ENCODE peak calls at places on chromosomes 5 and 9, in ten cellular contexts. One of them, this sample, is unnamed. For H3K9me3, the result is how much of the 10 kb centered on the place peaks cover.

GRCh38 chr5:149452007-149452664 is 73.0 kb upstream of the IL17B start:
- DNase-seq in mammary epithelial cell: no peak
- DNase-seq in ovary: peak
- DNase-seq in BE2C: no peak
- DNase-seq in spleen: no peak
- DNase-seq in A673: no peak
- DNase-seq in hepatocyte: peak
- DNase-seq in stomach: peak
- DNase-seq in tibial artery: peak
- DNase-seq in Peyer's patch: peak
- DNase-seq in this sample: no peak

GRCh38 chr9:33765411-33765810 is 29.9 kb upstream of the PRSS3 start:
- DNase-seq in mammary epithelial cell: peak
- DNase-seq in ovary: no peak
- DNase-seq in BE2C: no peak
- DNase-seq in spleen: no peak
- DNase-seq in A673: no peak
- DNase-seq in hepatocyte: no peak
- DNase-seq in stomach: no peak
- DNase-seq in tibial artery: no peak
- DNase-seq in Peyer's patch: no peak
- DNase-seq in this sample: no peak

GRCh38 chr9:121253821-121254471 is 14.0 kb upstream of the GSN start:
- DNase-seq in mammary epithelial cell: no peak
- DNase-seq in ovary: no peak
- DNase-seq in BE2C: no peak
- DNase-seq in spleen: no peak
- DNase-seq in A673: no peak
- DNase-seq in hepatocyte: no peak
- DNase-seq in stomach: no peak
- DNase-seq in tibial artery: no peak
- DNase-seq in Peyer's patch: no peak
- DNase-seq in this sample: no peak

GRCh38 chr9:122991370-122991830 is 42.1 kb upstream of the GPR21 start:
- DNase-seq in mammary epithelial cell: peak
- DNase-seq in ovary: peak
- DNase-seq in BE2C: peak
- DNase-seq in spleen: no peak
- DNase-seq in A673: peak
- DNase-seq in hepatocyte: peak
- DNase-seq in stomach: no peak
- DNase-seq in tibial artery: no peak
- DNase-seq in Peyer's patch: no peak
- DNase-seq in this sample: no peak

GRCh38 chr9:19634881-19635280 is 154.0 kb downstream of the SLC24A2 start:
- DNase-seq in mammary epithelial cell: no peak
- DNase-seq in ovary: no peak
- DNase-seq in BE2C: no peak
- DNase-seq in spleen: no peak
- DNase-seq in A673: no peak
- DNase-seq in hepatocyte: no peak
- DNase-seq in stomach: no peak
- DNase-seq in tibial artery: no peak
- DNase-seq in Peyer's patch: no peak
- DNase-seq in this sample: no peak

GRCh38 chr5:76408104-76408644 is 5.1 kb downstream of the IQGAP2 start:
- DNase-seq in mammary epithelial cell: no peak
- DNase-seq in ovary: no peak
- DNase-seq in BE2C: no peak
- DNase-seq in spleen: no peak
- DNase-seq in A673: no peak
- DNase-seq in hepatocyte: no peak
- DNase-seq in stomach: no peak
- DNase-seq in tibial artery: no peak
- DNase-seq in Peyer's patch: no peak
- DNase-seq in this sample: no peak

GRCh38 chr5:34524123-34524522 is 132.0 kb upstream of the RAI14 start:
- DNase-seq in mammary epithelial cell: peak
- DNase-seq in ovary: no peak
- DNase-seq in BE2C: no peak
- DNase-seq in spleen: no peak
- DNase-seq in A673: no peak
- DNase-seq in hepatocyte: no peak
- DNase-seq in stomach: no peak
- DNase-seq in tibial artery: no peak
- DNase-seq in Peyer's patch: no peak
- DNase-seq in this sample: no peak

GRCh38 chr9:89418112-89418872 is 79.6 kb downstream of the SEMA4D start:
- DNase-seq in mammary epithelial cell: no peak
- DNase-seq in ovary: no peak
- DNase-seq in BE2C: no peak
- DNase-seq in spleen: peak
- DNase-seq in A673: no peak
- DNase-seq in hepatocyte: no peak
- DNase-seq in stomach: no peak
- DNase-seq in tibial artery: no peak
- DNase-seq in Peyer's patch: peak
- DNase-seq in this sample: no peak

GRCh38 chr9:136484153-136485048 is 1.6 kb upstream of the SEC16A start:
- DNase-seq in mammary epithelial cell: peak
- DNase-seq in ovary: no peak
- DNase-seq in BE2C: no peak
- DNase-seq in spleen: peak
- DNase-seq in A673: no peak
- DNase-seq in hepatocyte: peak
- DNase-seq in stomach: peak
- DNase-seq in tibial artery: peak
- DNase-seq in Peyer's patch: peak
- DNase-seq in this sample: peak

GRCh38 chr9:109574061-109574882 is 76.2 kb upstream of the PTPN3 start:
- DNase-seq in mammary epithelial cell: peak
- DNase-seq in ovary: no peak
- DNase-seq in BE2C: peak
- DNase-seq in spleen: no peak
- DNase-seq in A673: peak
- DNase-seq in hepatocyte: peak
- DNase-seq in stomach: no peak
- DNase-seq in tibial artery: no peak
- DNase-seq in Peyer's patch: no peak
- DNase-seq in this sample: no peak

GRCh38 chr5:5145651-5146529 is 5.8 kb downstream of the ADAMTS16 start:
- DNase-seq in mammary epithelial cell: no peak
- DNase-seq in ovary: no peak
- DNase-seq in BE2C: no peak
- DNase-seq in spleen: no peak
- DNase-seq in A673: no peak
- DNase-seq in hepatocyte: no peak
- DNase-seq in stomach: no peak
- DNase-seq in tibial artery: no peak
- DNase-seq in Peyer's patch: no peak
- DNase-seq in this sample: no peak

GRCh38 chr5:75567710-75568109 is 43.5 kb upstream of the ANKDD1B start:
- DNase-seq in mammary epithelial cell: peak
- DNase-seq in ovary: no peak
- DNase-seq in BE2C: no peak
- DNase-seq in spleen: no peak
- DNase-seq in A673: peak
- DNase-seq in hepatocyte: peak
- DNase-seq in stomach: no peak
- DNase-seq in tibial artery: no peak
- DNase-seq in Peyer's patch: no peak
- DNase-seq in this sample: no peak

GRCh38 chr5:138065102-138065501 is 18.7 kb upstream of the WNT8A start:
- DNase-seq in mammary epithelial cell: no peak
- DNase-seq in ovary: no peak
- DNase-seq in BE2C: peak
- DNase-seq in spleen: no peak
- DNase-seq in A673: no peak
- DNase-seq in hepatocyte: no peak
- DNase-seq in stomach: no peak
- DNase-seq in tibial artery: no peak
- DNase-seq in Peyer's patch: no peak
- DNase-seq in this sample: no peak

GRCh38 chr5:55096860-55097259 is 5.6 kb upstream of the GZMA start:
- DNase-seq in mammary epithelial cell: no peak
- DNase-seq in ovary: no peak
- DNase-seq in BE2C: no peak
- DNase-seq in spleen: no peak
- DNase-seq in A673: no peak
- DNase-seq in hepatocyte: no peak
- DNase-seq in stomach: no peak
- DNase-seq in tibial artery: no peak
- DNase-seq in Peyer's patch: peak
- DNase-seq in this sample: peak

GRCh38 chr5:989961-990530 is 18.6 kb upstream of the NKD2 start:
- DNase-seq in mammary epithelial cell: no peak
- DNase-seq in ovary: peak
- DNase-seq in BE2C: no peak
- DNase-seq in spleen: no peak
- DNase-seq in A673: no peak
- DNase-seq in hepatocyte: peak
- DNase-seq in stomach: peak
- DNase-seq in tibial artery: peak
- DNase-seq in Peyer's patch: peak
- DNase-seq in this sample: no peak

GRCh38 chr5:156475831-156476551 is 149.0 kb downstream of the SGCD start:
- DNase-seq in mammary epithelial cell: peak
- DNase-seq in ovary: peak
- DNase-seq in BE2C: no peak
- DNase-seq in spleen: no peak
- DNase-seq in A673: no peak
- DNase-seq in hepatocyte: peak
- DNase-seq in stomach: no peak
- DNase-seq in tibial artery: peak
- DNase-seq in Peyer's patch: no peak
- DNase-seq in this sample: no peak

GRCh38 chr5:83472508-83473343 is 1.2 kb downstream of the VCAN start:
- DNase-seq in mammary epithelial cell: peak
- DNase-seq in ovary: peak
- DNase-seq in BE2C: peak
- DNase-seq in spleen: peak
- DNase-seq in A673: no peak
- DNase-seq in hepatocyte: peak
- DNase-seq in stomach: no peak
- DNase-seq in tibial artery: peak
- DNase-seq in Peyer's patch: peak
- DNase-seq in this sample: no peak

DNA sequence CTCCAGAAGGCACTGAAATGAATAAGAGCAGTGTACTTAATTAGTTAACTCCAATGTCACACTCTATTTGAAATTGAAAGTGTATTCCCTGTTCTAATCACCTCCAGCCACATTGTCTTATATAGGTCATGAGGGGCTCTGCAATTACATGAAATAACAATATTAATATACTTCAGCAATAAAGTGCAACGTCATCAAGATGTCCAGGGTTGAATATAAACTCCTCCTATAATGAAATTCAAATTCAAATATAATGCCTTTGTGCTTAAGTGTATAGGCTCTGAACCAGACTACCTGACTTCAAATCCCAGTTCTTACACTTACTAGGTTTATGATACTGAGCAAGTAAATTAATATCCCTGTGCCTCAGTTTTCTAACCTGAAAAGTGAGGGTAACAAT is 195.6 kb upstream of the SMC2 start:
- DNase-seq in mammary epithelial cell: no peak
- DNase-seq in ovary: no peak
- DNase-seq in BE2C: no peak
- DNase-seq in spleen: no peak
- DNase-seq in A673: no peak
- DNase-seq in hepatocyte: no peak
- DNase-seq in stomach: no peak
- DNase-seq in tibial artery: no peak
- DNase-seq in Peyer's patch: no peak
- DNase-seq in this sample: no peak
- H3K9me3 ChIP-seq in mammary epithelial cell: under half
- H3K9me3 ChIP-seq in ovary: under half
- H3K9me3 ChIP-seq in BE2C: under half
- H3K9me3 ChIP-seq in spleen: under half
- H3K9me3 ChIP-seq in A673: under half
- H3K9me3 ChIP-seq in hepatocyte: under half
- H3K9me3 ChIP-seq in stomach: under half
- H3K9me3 ChIP-seq in tibial artery: under half
- H3K9me3 ChIP-seq in Peyer's patch: under half
- H3K9me3 ChIP-seq in this sample: under half

GRCh38 chr9:115650768-115651167 is 502.8 kb upstream of the PAPPA start:
- DNase-seq in mammary epithelial cell: peak
- DNase-seq in ovary: no peak
- DNase-seq in BE2C: no peak
- DNase-seq in spleen: no peak
- DNase-seq in A673: no peak
- DNase-seq in hepatocyte: no peak
- DNase-seq in stomach: no peak
- DNase-seq in tibial artery: no peak
- DNase-seq in Peyer's patch: no peak
- DNase-seq in this sample: no peak
- H3K9me3 ChIP-seq in mammary epithelial cell: under half
- H3K9me3 ChIP-seq in ovary: under half
- H3K9me3 ChIP-seq in BE2C: under half
- H3K9me3 ChIP-seq in spleen: under half
- H3K9me3 ChIP-seq in A673: under half
- H3K9me3 ChIP-seq in hepatocyte: under half
- H3K9me3 ChIP-seq in stomach: under half
- H3K9me3 ChIP-seq in tibial artery: under half
- H3K9me3 ChIP-seq in Peyer's patch: under half
- H3K9me3 ChIP-seq in this sample: under half

GRCh38 chr9:24793711-24794110 is 248.0 kb upstream of the IZUMO3 start:
- DNase-seq in mammary epithelial cell: no peak
- DNase-seq in ovary: no peak
- DNase-seq in BE2C: no peak
- DNase-seq in spleen: no peak
- DNase-seq in A673: no peak
- DNase-seq in hepatocyte: no peak
- DNase-seq in stomach: no peak
- DNase-seq in tibial artery: no peak
- DNase-seq in Peyer's patch: no peak
- DNase-seq in this sample: no peak
- H3K9me3 ChIP-seq in mammary epithelial cell: under half
- H3K9me3 ChIP-seq in ovary: under half
- H3K9me3 ChIP-seq in BE2C: under half
- H3K9me3 ChIP-seq in spleen: under half
- H3K9me3 ChIP-seq in A673: under half
- H3K9me3 ChIP-seq in hepatocyte: under half
- H3K9me3 ChIP-seq in stomach: under half
- H3K9me3 ChIP-seq in tibial artery: under half
- H3K9me3 ChIP-seq in Peyer's patch: under half
- H3K9me3 ChIP-seq in this sample: under half

DNA sequence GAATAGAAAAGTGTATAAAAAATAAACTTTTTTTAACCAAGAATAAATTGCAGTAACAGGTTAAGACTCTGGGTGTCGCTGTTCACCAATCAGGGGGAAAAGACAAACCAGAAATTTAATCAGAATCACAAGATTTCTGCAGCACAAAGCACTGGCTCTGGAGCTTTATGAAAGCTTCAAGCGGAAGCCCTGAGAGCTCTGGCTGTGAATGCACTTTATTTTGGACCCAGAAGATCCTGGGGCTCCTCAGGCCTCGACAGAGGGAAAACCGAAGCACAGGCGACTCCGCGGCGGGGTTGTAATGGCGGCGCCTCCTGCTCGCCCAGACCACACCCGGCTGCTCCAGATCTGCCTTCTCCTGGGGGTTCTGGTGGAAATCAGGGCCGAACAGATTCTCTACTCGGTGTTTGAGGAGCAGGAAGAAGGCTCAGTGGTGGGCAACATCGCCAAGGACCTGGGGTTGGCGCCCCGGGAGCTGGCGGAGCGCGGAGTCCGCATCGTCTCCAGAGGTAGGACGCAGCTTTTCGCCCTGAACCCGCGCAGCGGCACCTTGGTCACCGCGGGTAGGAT is at the start of gene PCDHGA4:
- DNase-seq in mammary epithelial cell: no peak
- DNase-seq in ovary: no peak
- DNase-seq in BE2C: no peak
- DNase-seq in spleen: no peak
- DNase-seq in A673: no peak
- DNase-seq in hepatocyte: no peak
- DNase-seq in stomach: no peak
- DNase-seq in tibial artery: no peak
- DNase-seq in Peyer's patch: no peak
- DNase-seq in this sample: no peak
- H3K9me3 ChIP-seq in mammary epithelial cell: under half
- H3K9me3 ChIP-seq in ovary: half or more
- H3K9me3 ChIP-seq in BE2C: under half
- H3K9me3 ChIP-seq in spleen: half or more
- H3K9me3 ChIP-seq in A673: under half
- H3K9me3 ChIP-seq in hepatocyte: under half
- H3K9me3 ChIP-seq in stomach: half or more
- H3K9me3 ChIP-seq in tibial artery: under half
- H3K9me3 ChIP-seq in Peyer's patch: under half
- H3K9me3 ChIP-seq in this sample: under half

This sample was measured in CD8-positive, alpha-beta memory T cell.